ENCODE peak calls at places on chromosome 10, in five cellular contexts. H is GM23338, N is sigmoid colon, K is transverse colon, O is HepG2. Q is an unnamed sample.
A peak's percentile ranks its signal among the peaks of the same experiment; 100 is the strongest.

GRCh38 chr10:3226960-3227724 is 54.6 kb upstream of the PITRM1 start:
- DNase-seq in H (no peak), N (no peak), K (no peak), O (no peak), Q (no peak)

GRCh38 chr10:126551197-126551596 is 119.3 kb downstream of the C10orf90 start:
- DNase-seq in H (no peak), N (no peak), K (no peak), O (no peak), Q (no peak)

GRCh38 chr10:62330213-62330612 is 44.0 kb upstream of the ZNF365 start:
- DNase-seq in H (no peak), N (no peak), K (no peak), O (no peak), Q (no peak)

GRCh38 chr10:112801004-112801403 is 149.0 kb upstream of the TCF7L2 start:
- DNase-seq in H (peak; percentile 43), N (no peak), K (no peak), O (no peak), Q (no peak)

GRCh38 chr10:96387151-96387550 is 28.3 kb upstream of the OPALIN start:
- DNase-seq in H (no peak), N (no peak), K (no peak), O (no peak), Q (no peak)

GRCh38 chr10:2205406-2205805 is 468.1 kb upstream of the ADARB2 start:
- DNase-seq in H (no peak), N (no peak), K (no peak), O (no peak), Q (no peak)

GRCh38 chr10:126226988-126227761 is 161.1 kb downstream of the ADAM12 start:
- DNase-seq in H (no peak), N (no peak), K (no peak), O (no peak), Q (no peak)

GRCh38 chr10:124354411-124355382 is 64.0 kb downstream of the OAT start:
- DNase-seq in H (peak; percentile 27), N (no peak), K (peak; percentile 33), O (peak; percentile 75), Q (peak; percentile 43)

GRCh38 chr10:114902151-114902550 is 35.8 kb upstream of the TRUB1 start:
- DNase-seq in H (no peak), N (no peak), K (no peak), O (no peak), Q (no peak)

GRCh38 chr10:79981673-79982485 is 33.0 kb upstream of the SFTPD start:
- DNase-seq in H (peak; percentile 84), N (peak; percentile 73), K (peak; percentile 52), O (peak; percentile 6), Q (peak; percentile 92)
- TF ChIP-seq POLR2AphosphoS5 in H (peak; percentile 57), N (no peak), K (no peak), O (no peak), Q (no peak)

GRCh38 chr10:71522438-71523144 is 125.9 kb downstream of the CDH23 start:
- DNase-seq in H (peak; percentile 41), N (no peak), K (no peak), O (peak; percentile 13), Q (no peak)

GRCh38 chr10:71523756-71524155 is 127.0 kb downstream of the CDH23 start:
- DNase-seq in H (no peak), N (no peak), K (no peak), O (no peak), Q (no peak)

GRCh38 chr10:71520042-71520441 is 123.3 kb downstream of the CDH23 start:
- DNase-seq in H (no peak), N (no peak), K (no peak), O (no peak), Q (no peak)

GRCh38 chr10:71525102-71525501 is 128.4 kb downstream of the CDH23 start:
- DNase-seq in H (no peak), N (no peak), K (no peak), O (no peak), Q (no peak)

GRCh38 chr10:71521504-71522290 is 125.0 kb downstream of the CDH23 start:
- DNase-seq in H (no peak), N (no peak), K (no peak), O (no peak), Q (no peak)
- H3K27me3 ChIP-seq in H (no peaks in the 10 kb centered on the region), N (no peaks in the 10 kb centered on the region), K (peaks cover 7% of the 10 kb centered on the region), O (peaks cover 4% of the 10 kb centered on the region), Q (no peaks in the 10 kb centered on the region)

GRCh38 chr10:117216028-117216427 is 18.7 kb downstream of the KCNK18 start:
- DNase-seq in H (no peak), N (peak; percentile 41), K (no peak), O (no peak), Q (no peak)
- H3K4me3 ChIP-seq in H (peak overlapping the region; percentile 72), N (no peak overlapping the region), K (no peak overlapping the region), O (no peak overlapping the region), Q (no peak overlapping the region)

DNA sequence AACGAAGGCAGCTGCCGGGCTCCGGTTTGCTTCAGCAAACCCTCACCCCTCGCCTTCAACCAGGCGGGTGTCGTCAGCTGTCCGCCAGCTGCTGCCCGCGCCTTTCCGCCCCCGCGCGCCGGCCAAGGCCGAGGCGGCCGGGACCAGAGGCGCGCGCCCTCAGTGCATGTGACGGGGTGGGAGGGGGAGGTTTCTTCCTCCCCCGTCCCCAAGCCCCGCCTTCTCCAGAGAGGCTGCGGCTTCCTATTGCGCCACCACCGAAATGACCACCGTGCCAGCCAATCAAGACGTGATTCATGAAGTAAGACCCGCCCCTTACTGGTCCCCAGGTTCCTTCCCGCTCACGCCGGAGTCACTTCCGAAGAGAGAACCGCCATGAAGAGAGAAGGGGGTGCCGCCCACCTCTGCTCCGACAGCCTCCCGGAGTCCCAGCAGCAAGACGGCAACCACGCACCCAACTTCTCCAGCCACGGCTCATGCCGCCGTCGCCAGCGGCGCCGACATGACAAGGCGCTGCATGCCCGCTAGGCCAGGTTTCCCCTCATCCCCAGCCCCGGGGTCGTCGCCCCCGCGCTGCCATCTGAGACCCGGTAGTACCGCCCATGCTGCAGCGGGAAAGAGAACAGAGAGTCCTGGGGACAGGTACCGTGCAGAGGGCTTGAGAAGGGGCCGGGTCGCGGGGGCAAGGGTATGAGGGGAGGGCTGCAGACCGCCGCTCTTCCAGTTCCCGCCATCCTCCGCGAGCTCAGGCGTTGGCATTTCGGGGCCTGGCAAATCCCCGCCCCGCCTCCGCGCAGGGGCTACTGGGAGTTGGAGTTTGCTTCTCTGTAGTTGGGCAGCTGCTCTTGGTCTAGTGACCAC is at the start of gene SLF2:
- DNase-seq in H (peak; percentile 99), N (peak; percentile 99), K (peak; percentile 99), O (peak; percentile 97), Q (peak; percentile 98)
- TF ChIP-seq POLR2AphosphoS5 in H (peak; percentile 92), N (peak; percentile 83), K (peak; percentile 84), O (peak; percentile 87), Q (peak; percentile 89)

GRCh38 chr10:129369566-129369965 is 97.5 kb upstream of the MGMT start:
- DNase-seq in H (no peak), N (no peak), K (no peak), O (no peak), Q (no peak)

GRCh38 chr10:129371543-129371942 is 95.5 kb upstream of the MGMT start:
- DNase-seq in H (no peak), N (no peak), K (no peak), O (no peak), Q (no peak)

GRCh38 chr10:129373718-129374117 is 93.3 kb upstream of the MGMT start:
- DNase-seq in H (no peak), N (no peak), K (no peak), O (no peak), Q (no peak)

GRCh38 chr10:129373231-129373630 is 93.8 kb upstream of the MGMT start:
- DNase-seq in H (no peak), N (no peak), K (no peak), O (no peak), Q (no peak)

DNA sequence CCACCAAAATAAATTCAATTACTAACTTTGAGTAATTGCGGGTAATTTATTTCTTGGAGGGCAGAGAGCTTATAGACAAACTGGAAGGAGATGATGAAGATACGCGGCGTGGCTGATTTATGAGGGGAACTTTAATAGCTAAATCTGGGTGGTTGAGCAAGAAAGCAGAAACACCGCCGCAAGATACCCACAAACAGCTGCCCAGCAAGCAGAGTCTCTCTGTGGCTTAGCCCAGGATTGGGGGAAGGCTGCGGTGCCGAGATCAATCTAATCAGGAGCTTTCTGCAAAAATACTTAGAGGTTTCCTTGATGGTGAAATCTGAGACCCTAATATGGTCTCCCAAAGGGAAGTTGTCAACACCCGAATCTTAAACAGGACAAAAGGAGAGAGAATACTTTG is 94.9 kb upstream of the MGMT start:
- DNase-seq in H (no peak), N (no peak), K (no peak), O (no peak), Q (no peak)
- H3K27me3 ChIP-seq in H (no peaks in the 10 kb centered on the region), N (no peaks in the 10 kb centered on the region), K (no peaks in the 10 kb centered on the region), O (peaks cover 1% of the 10 kb centered on the region), Q (no peaks in the 10 kb centered on the region)

GRCh38 chr10:92755725-92756124 is 66.0 kb downstream of the HHEX start:
- DNase-seq in H (no peak), N (no peak), K (no peak), O (no peak), Q (no peak)

GRCh38 chr10:92757066-92757716 is 67.4 kb downstream of the HHEX start:
- DNase-seq in H (peak; percentile 55), N (peak; percentile 97), K (peak; percentile 79), O (peak; percentile 72), Q (peak; percentile 95)

GRCh38 chr10:92757720-92758119 is 68.0 kb downstream of the HHEX start:
- DNase-seq in H (no peak), N (no peak), K (no peak), O (no peak), Q (no peak)

GRCh38 chr10:92758594-92758993 is 68.8 kb downstream of the HHEX start:
- DNase-seq in H (no peak), N (no peak), K (no peak), O (peak; percentile 25), Q (no peak)

DNA sequence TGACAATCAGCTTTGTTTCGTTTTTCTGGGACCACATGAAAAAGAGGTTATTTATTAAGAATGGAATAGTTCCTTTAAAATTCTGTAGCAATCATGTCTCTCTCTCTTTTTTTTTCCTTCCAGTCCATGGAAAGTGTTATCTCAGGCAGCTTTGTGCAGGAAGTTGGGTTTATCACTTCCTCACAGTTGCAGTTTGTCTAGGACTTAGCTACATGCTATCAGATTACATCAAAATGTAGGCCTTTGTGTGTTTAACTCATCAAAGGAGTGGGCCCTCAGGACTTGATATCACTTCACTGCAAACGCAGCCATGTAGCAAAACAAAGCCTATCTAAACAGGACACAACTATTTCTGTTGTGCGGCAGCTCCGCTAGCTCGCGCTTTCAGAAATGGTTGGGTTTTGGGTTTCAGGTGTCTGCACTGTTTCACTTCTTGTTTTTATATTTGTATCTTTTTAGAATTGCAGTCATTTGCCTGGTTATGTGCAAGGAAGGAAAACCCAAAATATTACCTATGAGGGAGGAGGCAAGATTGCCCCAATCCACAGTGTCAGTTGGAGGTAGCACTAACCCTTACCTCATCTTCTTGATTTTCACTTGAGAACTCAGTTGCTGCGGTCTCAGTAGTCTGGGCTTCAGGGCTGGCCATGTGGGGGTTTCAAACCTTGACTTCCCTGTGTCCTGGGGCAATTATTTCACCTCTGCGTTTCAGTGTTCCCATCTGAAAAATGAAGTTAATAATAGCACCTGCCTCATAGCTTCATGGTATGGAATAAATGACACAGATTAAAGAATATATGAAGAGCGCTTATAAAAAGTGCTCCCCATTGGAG is 66.7 kb downstream of the HHEX start:
- DNase-seq in H (no peak), N (no peak), K (peak; percentile 27), O (peak; percentile 92), Q (no peak)
- H3K4me3 ChIP-seq in H (no peak overlapping the region), N (no peak overlapping the region), K (no peak overlapping the region), O (peak overlapping the region; percentile 37), Q (peak overlapping the region; percentile 5)

Q was measured in upper lobe of left lung.